ENCODE peak calls at places on chromosome 17, in eight cellular contexts. One of them, this sample, is unnamed.

GRCh38 chr17:17075037-17075755 is 32.9 kb downstream of the MPRIP start:
- DNase-seq in ascending aorta: no peak
- DNase-seq in GM23338: no peak
- DNase-seq in tibial artery: peak
- DNase-seq in HepG2: no peak
- DNase-seq in adrenal gland: no peak
- DNase-seq in transverse colon: no peak
- DNase-seq in CD4-positive, CD25-positive, alpha-beta regulatory T cell: no peak
- DNase-seq in this sample: no peak

GRCh38 chr17:55458977-55459376 is 37.3 kb upstream of the MMD start:
- DNase-seq in ascending aorta: no peak
- DNase-seq in GM23338: no peak
- DNase-seq in tibial artery: no peak
- DNase-seq in HepG2: no peak
- DNase-seq in adrenal gland: no peak
- DNase-seq in transverse colon: no peak
- DNase-seq in CD4-positive, CD25-positive, alpha-beta regulatory T cell: no peak
- DNase-seq in this sample: no peak

GRCh38 chr17:2122641-2123302 is 67.9 kb downstream of the HIC1 start:
- DNase-seq in ascending aorta: peak
- DNase-seq in GM23338: peak
- DNase-seq in tibial artery: peak
- DNase-seq in HepG2: no peak
- DNase-seq in adrenal gland: peak
- DNase-seq in transverse colon: peak
- DNase-seq in CD4-positive, CD25-positive, alpha-beta regulatory T cell: no peak
- DNase-seq in this sample: no peak

GRCh38 chr17:42521036-42521435 is 15.0 kb upstream of the NAGLU start:
- DNase-seq in ascending aorta: no peak
- DNase-seq in GM23338: no peak
- DNase-seq in tibial artery: no peak
- DNase-seq in HepG2: no peak
- DNase-seq in adrenal gland: peak
- DNase-seq in transverse colon: no peak
- DNase-seq in CD4-positive, CD25-positive, alpha-beta regulatory T cell: no peak
- DNase-seq in this sample: no peak

GRCh38 chr17:82914375-82914774 is 74.6 kb upstream of the ZNF750 start:
- DNase-seq in ascending aorta: no peak
- DNase-seq in GM23338: no peak
- DNase-seq in tibial artery: no peak
- DNase-seq in HepG2: no peak
- DNase-seq in adrenal gland: no peak
- DNase-seq in transverse colon: no peak
- DNase-seq in CD4-positive, CD25-positive, alpha-beta regulatory T cell: no peak
- DNase-seq in this sample: no peak

GRCh38 chr17:7355053-7355452 is at the start of gene TMEM95:
- DNase-seq in ascending aorta: no peak
- DNase-seq in GM23338: no peak
- DNase-seq in tibial artery: no peak
- DNase-seq in HepG2: no peak
- DNase-seq in adrenal gland: no peak
- DNase-seq in transverse colon: peak
- DNase-seq in CD4-positive, CD25-positive, alpha-beta regulatory T cell: no peak
- DNase-seq in this sample: no peak

GRCh38 chr17:77096570-77097214 is 44.1 kb upstream of the SEC14L1 start:
- DNase-seq in ascending aorta: no peak
- DNase-seq in GM23338: peak
- DNase-seq in tibial artery: peak
- DNase-seq in HepG2: peak
- DNase-seq in adrenal gland: peak
- DNase-seq in transverse colon: no peak
- DNase-seq in CD4-positive, CD25-positive, alpha-beta regulatory T cell: no peak
- DNase-seq in this sample: no peak

GRCh38 chr17:954431-955164 is 25.0 kb downstream of the NXN start:
- DNase-seq in ascending aorta: no peak
- DNase-seq in GM23338: peak
- DNase-seq in tibial artery: no peak
- DNase-seq in HepG2: peak
- DNase-seq in adrenal gland: no peak
- DNase-seq in transverse colon: no peak
- DNase-seq in CD4-positive, CD25-positive, alpha-beta regulatory T cell: no peak
- DNase-seq in this sample: no peak

GRCh38 chr17:34171245-34171818 is 83.8 kb upstream of the CCL2 start:
- DNase-seq in ascending aorta: no peak
- DNase-seq in GM23338: peak
- DNase-seq in tibial artery: peak
- DNase-seq in HepG2: peak
- DNase-seq in adrenal gland: peak
- DNase-seq in transverse colon: peak
- DNase-seq in CD4-positive, CD25-positive, alpha-beta regulatory T cell: no peak
- DNase-seq in this sample: peak

GRCh38 chr17:8060274-8060673 is 21.4 kb downstream of the ALOX15B start:
- DNase-seq in ascending aorta: no peak
- DNase-seq in GM23338: peak
- DNase-seq in tibial artery: peak
- DNase-seq in HepG2: peak
- DNase-seq in adrenal gland: peak
- DNase-seq in transverse colon: peak
- DNase-seq in CD4-positive, CD25-positive, alpha-beta regulatory T cell: peak
- DNase-seq in this sample: peak

GRCh38 chr17:35726609-35727460 is 4.6 kb upstream of the RASL10B start:
- DNase-seq in ascending aorta: no peak
- DNase-seq in GM23338: peak
- DNase-seq in tibial artery: peak
- DNase-seq in HepG2: peak
- DNase-seq in adrenal gland: peak
- DNase-seq in transverse colon: peak
- DNase-seq in CD4-positive, CD25-positive, alpha-beta regulatory T cell: no peak
- DNase-seq in this sample: no peak
- H3K4me3 ChIP-seq in ascending aorta: no peak
- H3K4me3 ChIP-seq in GM23338: no peak
- H3K4me3 ChIP-seq in tibial artery: no peak
- H3K4me3 ChIP-seq in HepG2: no peak
- H3K4me3 ChIP-seq in adrenal gland: no peak
- H3K4me3 ChIP-seq in transverse colon: no peak
- H3K4me3 ChIP-seq in CD4-positive, CD25-positive, alpha-beta regulatory T cell: no peak
- H3K4me3 ChIP-seq in this sample: no peak

DNA sequence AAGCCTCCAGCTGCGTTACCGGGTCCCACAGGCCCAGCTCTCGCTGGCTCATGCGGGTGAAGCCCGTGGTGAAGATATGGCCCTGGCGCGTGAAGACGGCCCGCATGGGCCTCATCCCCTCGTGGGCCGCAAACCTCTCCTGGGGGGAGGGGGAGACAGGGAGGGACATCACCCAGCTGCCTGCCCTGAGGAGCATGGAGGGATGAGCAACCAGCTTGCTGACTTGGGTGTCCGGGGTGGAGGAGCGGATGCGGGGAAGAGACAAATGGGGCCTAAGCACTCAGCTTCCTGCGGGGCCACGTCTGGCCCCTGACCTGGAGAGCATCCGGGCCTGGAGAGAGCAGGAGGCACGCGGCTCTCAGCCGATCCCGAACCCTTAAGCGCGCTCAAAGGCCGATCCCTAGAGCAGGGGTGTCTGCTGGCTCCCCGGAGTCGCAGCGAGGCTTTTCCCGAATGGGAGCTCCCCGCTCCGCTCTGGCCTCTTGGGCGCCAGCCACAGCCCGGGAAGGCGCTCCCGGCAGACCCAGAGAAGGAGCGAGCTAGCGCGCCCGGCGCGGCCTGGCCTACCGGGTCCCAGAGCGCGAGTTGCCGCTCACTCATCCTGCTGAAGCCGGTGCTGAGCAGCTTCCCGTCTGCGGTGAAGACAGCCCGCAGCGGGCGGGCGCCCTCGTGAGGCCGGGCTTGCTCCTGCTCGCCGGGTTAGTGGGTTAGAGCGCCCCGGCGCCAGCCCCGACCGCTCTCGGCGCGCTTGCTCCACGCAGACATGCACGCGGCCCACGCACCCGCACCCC is 5.0 kb downstream of the CORO6 start:
- DNase-seq in ascending aorta: peak
- DNase-seq in GM23338: peak
- DNase-seq in tibial artery: no peak
- DNase-seq in HepG2: peak
- DNase-seq in adrenal gland: peak
- DNase-seq in transverse colon: peak
- DNase-seq in CD4-positive, CD25-positive, alpha-beta regulatory T cell: peak
- DNase-seq in this sample: no peak
- H3K4me3 ChIP-seq in ascending aorta: peak
- H3K4me3 ChIP-seq in GM23338: peak
- H3K4me3 ChIP-seq in tibial artery: peak
- H3K4me3 ChIP-seq in HepG2: peak
- H3K4me3 ChIP-seq in adrenal gland: no peak
- H3K4me3 ChIP-seq in transverse colon: peak
- H3K4me3 ChIP-seq in CD4-positive, CD25-positive, alpha-beta regulatory T cell: peak
- H3K4me3 ChIP-seq in this sample: no peak

GRCh38 chr17:3751836-3752235 is 28.1 kb downstream of the HASPIN start:
- DNase-seq in ascending aorta: no peak
- DNase-seq in GM23338: no peak
- DNase-seq in tibial artery: no peak
- DNase-seq in HepG2: no peak
- DNase-seq in adrenal gland: no peak
- DNase-seq in transverse colon: no peak
- DNase-seq in CD4-positive, CD25-positive, alpha-beta regulatory T cell: no peak
- DNase-seq in this sample: no peak
- H3K4me3 ChIP-seq in ascending aorta: no peak
- H3K4me3 ChIP-seq in GM23338: no peak
- H3K4me3 ChIP-seq in tibial artery: no peak
- H3K4me3 ChIP-seq in HepG2: no peak
- H3K4me3 ChIP-seq in adrenal gland: no peak
- H3K4me3 ChIP-seq in transverse colon: no peak
- H3K4me3 ChIP-seq in CD4-positive, CD25-positive, alpha-beta regulatory T cell: no peak
- H3K4me3 ChIP-seq in this sample: no peak

DNA sequence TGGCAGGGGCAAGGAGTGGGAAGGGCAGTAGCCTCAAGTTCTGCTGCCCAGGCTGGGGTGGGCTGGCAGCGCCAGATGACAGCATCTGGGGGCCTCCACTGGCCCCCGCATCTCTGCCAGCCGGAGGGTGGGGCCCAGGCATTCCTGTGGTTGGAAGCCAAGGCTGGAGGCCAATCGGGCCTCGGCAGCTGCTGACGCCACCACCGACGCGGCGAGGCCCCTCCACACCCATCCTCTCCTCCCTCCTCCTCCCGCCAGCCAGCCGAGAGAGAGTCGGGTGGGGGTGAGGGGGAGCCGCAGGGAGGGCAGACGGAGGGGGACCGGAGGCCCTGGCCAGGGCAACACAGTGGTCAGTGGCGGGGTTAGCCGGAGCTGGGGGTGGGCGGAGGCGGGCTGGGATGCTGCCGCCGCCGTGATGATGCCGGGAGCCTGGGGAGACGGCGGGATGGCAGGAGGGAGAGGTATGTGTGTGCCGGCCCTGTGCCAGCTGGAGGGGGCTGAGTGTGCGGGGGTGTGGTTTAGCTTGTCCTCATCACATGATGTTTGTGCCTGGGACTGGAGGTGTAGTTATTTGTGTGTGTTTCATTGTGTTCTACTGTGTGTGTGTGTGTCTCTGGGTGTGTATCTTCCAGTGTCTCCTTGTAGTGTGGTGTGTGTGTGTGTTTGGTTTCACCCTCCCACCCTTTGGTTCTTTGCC is 36.6 kb downstream of the ARHGAP23 start:
- DNase-seq in ascending aorta: peak
- DNase-seq in GM23338: peak
- DNase-seq in tibial artery: peak
- DNase-seq in HepG2: no peak
- DNase-seq in adrenal gland: peak
- DNase-seq in transverse colon: peak
- DNase-seq in CD4-positive, CD25-positive, alpha-beta regulatory T cell: no peak
- DNase-seq in this sample: no peak
- H3K4me3 ChIP-seq in ascending aorta: peak
- H3K4me3 ChIP-seq in GM23338: no peak
- H3K4me3 ChIP-seq in tibial artery: peak
- H3K4me3 ChIP-seq in HepG2: peak
- H3K4me3 ChIP-seq in adrenal gland: no peak
- H3K4me3 ChIP-seq in transverse colon: peak
- H3K4me3 ChIP-seq in CD4-positive, CD25-positive, alpha-beta regulatory T cell: no peak
- H3K4me3 ChIP-seq in this sample: no peak

GRCh38 chr17:72587156-72587555 is 466.3 kb downstream of the SOX9 start:
- DNase-seq in ascending aorta: no peak
- DNase-seq in GM23338: no peak
- DNase-seq in tibial artery: no peak
- DNase-seq in HepG2: no peak
- DNase-seq in adrenal gland: no peak
- DNase-seq in transverse colon: no peak
- DNase-seq in CD4-positive, CD25-positive, alpha-beta regulatory T cell: no peak
- DNase-seq in this sample: no peak

GRCh38 chr17:72588561-72588960 is 467.7 kb downstream of the SOX9 start:
- DNase-seq in ascending aorta: no peak
- DNase-seq in GM23338: no peak
- DNase-seq in tibial artery: no peak
- DNase-seq in HepG2: no peak
- DNase-seq in adrenal gland: no peak
- DNase-seq in transverse colon: no peak
- DNase-seq in CD4-positive, CD25-positive, alpha-beta regulatory T cell: no peak
- DNase-seq in this sample: no peak

GRCh38 chr17:72588961-72589360 is 468.1 kb downstream of the SOX9 start:
- DNase-seq in ascending aorta: no peak
- DNase-seq in GM23338: no peak
- DNase-seq in tibial artery: no peak
- DNase-seq in HepG2: peak
- DNase-seq in adrenal gland: no peak
- DNase-seq in transverse colon: peak
- DNase-seq in CD4-positive, CD25-positive, alpha-beta regulatory T cell: no peak
- DNase-seq in this sample: peak

GRCh38 chr17:72590382-72590781 is 469.6 kb downstream of the SOX9 start:
- DNase-seq in ascending aorta: no peak
- DNase-seq in GM23338: no peak
- DNase-seq in tibial artery: no peak
- DNase-seq in HepG2: peak
- DNase-seq in adrenal gland: no peak
- DNase-seq in transverse colon: no peak
- DNase-seq in CD4-positive, CD25-positive, alpha-beta regulatory T cell: no peak
- DNase-seq in this sample: no peak

GRCh38 chr17:72587773-72588511 is 467.1 kb downstream of the SOX9 start:
- DNase-seq in ascending aorta: no peak
- DNase-seq in GM23338: no peak
- DNase-seq in tibial artery: no peak
- DNase-seq in HepG2: peak
- DNase-seq in adrenal gland: no peak
- DNase-seq in transverse colon: peak
- DNase-seq in CD4-positive, CD25-positive, alpha-beta regulatory T cell: no peak
- DNase-seq in this sample: no peak
- H3K4me3 ChIP-seq in ascending aorta: no peak
- H3K4me3 ChIP-seq in GM23338: no peak
- H3K4me3 ChIP-seq in tibial artery: no peak
- H3K4me3 ChIP-seq in HepG2: peak
- H3K4me3 ChIP-seq in adrenal gland: no peak
- H3K4me3 ChIP-seq in transverse colon: no peak
- H3K4me3 ChIP-seq in CD4-positive, CD25-positive, alpha-beta regulatory T cell: no peak
- H3K4me3 ChIP-seq in this sample: no peak

DNA sequence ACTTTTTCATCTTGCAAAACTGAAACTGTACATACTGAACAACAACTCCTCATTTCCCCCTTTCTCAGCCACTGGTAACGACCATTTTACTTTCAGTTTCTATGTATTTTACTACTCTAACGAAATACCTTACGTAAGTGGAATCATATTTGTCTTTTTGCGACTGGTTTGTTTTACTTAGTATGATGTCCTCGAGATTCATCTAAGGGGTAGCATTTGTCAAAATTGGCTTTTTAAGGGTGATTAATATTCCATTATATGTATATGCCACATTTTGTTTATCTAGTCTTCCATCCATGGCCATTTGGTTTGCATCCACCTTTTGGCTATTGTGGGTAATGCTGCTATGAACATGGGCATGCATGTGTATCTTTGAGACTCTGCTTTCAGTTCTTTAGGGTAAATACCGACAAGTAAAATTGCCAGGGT is 10.4 kb downstream of the KPNB1 start:
- DNase-seq in ascending aorta: no peak
- DNase-seq in GM23338: no peak
- DNase-seq in tibial artery: no peak
- DNase-seq in HepG2: no peak
- DNase-seq in adrenal gland: no peak
- DNase-seq in transverse colon: no peak
- DNase-seq in CD4-positive, CD25-positive, alpha-beta regulatory T cell: no peak
- DNase-seq in this sample: no peak
- H3K4me3 ChIP-seq in ascending aorta: no peak
- H3K4me3 ChIP-seq in GM23338: no peak
- H3K4me3 ChIP-seq in tibial artery: no peak
- H3K4me3 ChIP-seq in HepG2: no peak
- H3K4me3 ChIP-seq in adrenal gland: no peak
- H3K4me3 ChIP-seq in transverse colon: no peak
- H3K4me3 ChIP-seq in CD4-positive, CD25-positive, alpha-beta regulatory T cell: peak
- H3K4me3 ChIP-seq in this sample: no peak

This sample was measured in WERI-Rb-1.